ENCODE peak calls at places on chromosomes 11 and 22, in nine cellular contexts. M is activated CD4-positive, alpha-beta T cell treated with anti-CD3 and anti-CD28 coated beads for 24 hours; O is T47D; G is iPS-NIHi11; X is amygdala; W is right lobe of liver; J is stimulated activated CD8-positive, alpha-beta memory T cell treated with anti-CD3 and anti-CD28 coated beads, Interleukin-15, amount 100 ng/mL, for 24 hours; R is breast epithelium; V is HS-5. Q is an unnamed sample.
A peak's percentile ranks its signal among the peaks of the same experiment; 100 is the strongest.

GRCh38 chr22:44567846-44568493 is 69.9 kb upstream of the RTL6 start:
- DNase-seq in M (peak; percentile 23), G (no peak), R (no peak), V (no peak), W (peak; percentile 60), X (no peak), J (peak; percentile 9), O (peak; percentile 50), Q (peak; percentile 34)

GRCh38 chr22:24107668-24108067 is 73.6 kb upstream of the SUSD2 start:
- DNase-seq in W (peak; percentile 87), V (peak; percentile 5), X (peak; percentile 39), O (no peak), M (no peak), G (no peak), R (peak; percentile 89), J (no peak), Q (no peak)

GRCh38 chr11:6201486-6201885 is 2.5 kb downstream of the OR52W1 start:
- DNase-seq in O (no peak), R (no peak), W (no peak), M (no peak), G (no peak), V (no peak), J (no peak), X (no peak), Q (peak; percentile 34)

GRCh38 chr22:25419247-25420113 is 145.0 kb upstream of the GRK3 start:
- DNase-seq in M (no peak), V (no peak), O (peak; percentile 22), G (no peak), R (no peak), X (no peak), W (no peak), J (no peak), Q (no peak)

GRCh38 chr11:2837096-2837601 is 48.4 kb downstream of the CDKN1C start:
- DNase-seq in M (no peak), X (no peak), O (peak; percentile 62), G (peak; percentile 86), V (no peak), W (no peak), R (peak; percentile 54), J (no peak), Q (no peak)

GRCh38 chr11:94638278-94638901 is 71.2 kb downstream of the PIWIL4 start:
- DNase-seq in V (no peak), M (no peak), X (no peak), W (no peak), G (no peak), O (peak; percentile 50), J (no peak), R (no peak), Q (no peak)

GRCh38 chr22:19987394-19988306 is 29.0 kb downstream of the ARVCF start:
- DNase-seq in G (no peak), V (no peak), W (no peak), M (no peak), J (no peak), O (no peak), X (no peak), R (no peak), Q (no peak)

GRCh38 chr11:105144887-105145286 is 5.3 kb upstream of the CARD18 start:
- DNase-seq in J (no peak), R (no peak), W (no peak), O (peak; percentile 16), G (no peak), X (no peak), M (no peak), V (peak; percentile 56), Q (no peak)

GRCh38 chr22:40499187-40499753 is 128.9 kb downstream of the SGSM3 start:
- DNase-seq in R (no peak), M (no peak), O (no peak), W (no peak), V (peak; percentile 96), G (no peak), J (no peak), X (no peak), Q (no peak)

GRCh38 chr11:6319879-6320410 is 356 bp downstream of the CAVIN3 start:
- DNase-seq in J (no peak), R (peak; percentile 85), W (peak; percentile 78), X (no peak), V (peak; percentile 89), G (peak; percentile 85), O (no peak), M (peak; percentile 23), Q (peak; percentile 22)

GRCh38 chr11:69362315-69362714 is 68.4 kb downstream of the MYEOV start:
- DNase-seq in O (no peak), X (no peak), V (no peak), R (no peak), J (no peak), W (no peak), M (no peak), G (no peak), Q (no peak)

GRCh38 chr22:38709306-38709705 is 3.6 kb downstream of the GTPBP1 start:
- DNase-seq in X (no peak), M (no peak), W (no peak), G (no peak), R (no peak), V (no peak), J (no peak), O (no peak), Q (no peak)

GRCh38 chr22:39699631-39700348 is 129.2 kb downstream of the CACNA1I start:
- DNase-seq in G (no peak), W (no peak), V (no peak), X (no peak), O (peak; percentile 9), J (no peak), R (no peak), M (no peak), Q (no peak)

GRCh38 chr11:30218278-30218677 is 12.5 kb upstream of the FSHB start:
- DNase-seq in G (no peak), W (no peak), R (no peak), J (no peak), M (no peak), O (no peak), X (no peak), V (no peak), Q (no peak)

GRCh38 chr22:23829845-23830372 is 8.9 kb downstream of the DERL3 start:
- DNase-seq in R (no peak), W (peak; percentile 7), X (no peak), V (peak; percentile 28), O (no peak), J (no peak), M (no peak), G (no peak), Q (no peak)

GRCh38 chr22:22687638-22688500 is 43.5 kb downstream of the GGTLC2 start:
- DNase-seq in R (no peak), G (peak; percentile 47), X (no peak), M (no peak), J (no peak), O (peak; percentile 64), V (no peak), W (no peak), Q (no peak)

GRCh38 chr22:22348127-22348814 is 103.7 kb downstream of the VPREB1 start:
- DNase-seq in M (no peak), O (peak; percentile 48), R (no peak), W (no peak), V (no peak), J (no peak), X (peak; percentile 12), G (peak; percentile 39), Q (no peak)

GRCh38 chr11:6440906-6441358 is at the start of gene HPX:
- DNase-seq in G (no peak), W (peak; percentile 93), V (no peak), O (peak; percentile 18), M (no peak), X (no peak), R (no peak), J (no peak), Q (no peak)

GRCh38 chr11:15113381-15113780 is 1.3 kb upstream of the INSC start:
- DNase-seq in M (no peak), G (no peak), R (no peak), O (no peak), X (no peak), W (no peak), J (no peak), V (no peak), Q (no peak)

GRCh38 chr22:18056161-18056666 is 21.6 kb upstream of the PEX26 start:
- DNase-seq in G (no peak), O (no peak), M (no peak), X (no peak), R (no peak), J (no peak), V (no peak), W (no peak), Q (no peak)

Q was measured in stimulated activated effector memory CD8-positive, alpha-beta T cell treated with anti-CD3 and anti-CD28 coated beads, Interleukin-12 subunit alpha, Interleukin-12 subunit beta, amount 100 ng/mL, for 72 hours.